ENCODE peak calls at places on chromosomes 2 and 18, in seven cellular contexts. One of them, this sample, is unnamed.

GRCh38 chr18:43978174-43978573 is 700.9 kb upstream of the SYT4 start:
- DNase-seq in Calu3: no peak
- DNase-seq in GM12865: no peak
- DNase-seq in testis: no peak
- DNase-seq in CD4-positive, alpha-beta T cell: no peak
- DNase-seq in heart right ventricle: no peak
- DNase-seq in esophagus squamous epithelium: no peak
- DNase-seq in this sample: no peak

GRCh38 chr2:152093464-152093863 is 5.4 kb downstream of the CACNB4 start:
- DNase-seq in Calu3: no peak
- DNase-seq in GM12865: no peak
- DNase-seq in testis: peak
- DNase-seq in CD4-positive, alpha-beta T cell: no peak
- DNase-seq in heart right ventricle: no peak
- DNase-seq in esophagus squamous epithelium: no peak
- DNase-seq in this sample: no peak

GRCh38 chr2:204129591-204130270 is 193.2 kb downstream of the ICOS start:
- DNase-seq in Calu3: no peak
- DNase-seq in GM12865: no peak
- DNase-seq in testis: no peak
- DNase-seq in CD4-positive, alpha-beta T cell: no peak
- DNase-seq in heart right ventricle: peak
- DNase-seq in esophagus squamous epithelium: no peak
- DNase-seq in this sample: no peak

GRCh38 chr2:222033541-222033940 is 265.3 kb downstream of the PAX3 start:
- DNase-seq in Calu3: no peak
- DNase-seq in GM12865: no peak
- DNase-seq in testis: no peak
- DNase-seq in CD4-positive, alpha-beta T cell: no peak
- DNase-seq in heart right ventricle: no peak
- DNase-seq in esophagus squamous epithelium: no peak
- DNase-seq in this sample: no peak

GRCh38 chr18:13221821-13222220 is 3.3 kb downstream of the LDLRAD4 start:
- DNase-seq in Calu3: no peak
- DNase-seq in GM12865: no peak
- DNase-seq in testis: peak
- DNase-seq in CD4-positive, alpha-beta T cell: no peak
- DNase-seq in heart right ventricle: peak
- DNase-seq in esophagus squamous epithelium: no peak
- DNase-seq in this sample: no peak

GRCh38 chr2:86216577-86217555 is 17.6 kb downstream of the MRPL35 start:
- DNase-seq in Calu3: no peak
- DNase-seq in GM12865: no peak
- DNase-seq in testis: peak
- DNase-seq in CD4-positive, alpha-beta T cell: no peak
- DNase-seq in heart right ventricle: no peak
- DNase-seq in esophagus squamous epithelium: no peak
- DNase-seq in this sample: no peak

GRCh38 chr18:38709122-38709521 is 1143.5 kb upstream of the CELF4 start:
- DNase-seq in Calu3: no peak
- DNase-seq in GM12865: no peak
- DNase-seq in testis: no peak
- DNase-seq in CD4-positive, alpha-beta T cell: no peak
- DNase-seq in heart right ventricle: no peak
- DNase-seq in esophagus squamous epithelium: no peak
- DNase-seq in this sample: no peak

GRCh38 chr2:88036162-88036561 is 19.4 kb downstream of the KRCC1 start:
- DNase-seq in Calu3: no peak
- DNase-seq in GM12865: no peak
- DNase-seq in testis: no peak
- DNase-seq in CD4-positive, alpha-beta T cell: no peak
- DNase-seq in heart right ventricle: no peak
- DNase-seq in esophagus squamous epithelium: no peak
- DNase-seq in this sample: no peak

GRCh38 chr2:64404743-64405142 is 49.2 kb upstream of the LGALSL start:
- DNase-seq in Calu3: peak
- DNase-seq in GM12865: no peak
- DNase-seq in testis: peak
- DNase-seq in CD4-positive, alpha-beta T cell: no peak
- DNase-seq in heart right ventricle: peak
- DNase-seq in esophagus squamous epithelium: no peak
- DNase-seq in this sample: peak

DNA sequence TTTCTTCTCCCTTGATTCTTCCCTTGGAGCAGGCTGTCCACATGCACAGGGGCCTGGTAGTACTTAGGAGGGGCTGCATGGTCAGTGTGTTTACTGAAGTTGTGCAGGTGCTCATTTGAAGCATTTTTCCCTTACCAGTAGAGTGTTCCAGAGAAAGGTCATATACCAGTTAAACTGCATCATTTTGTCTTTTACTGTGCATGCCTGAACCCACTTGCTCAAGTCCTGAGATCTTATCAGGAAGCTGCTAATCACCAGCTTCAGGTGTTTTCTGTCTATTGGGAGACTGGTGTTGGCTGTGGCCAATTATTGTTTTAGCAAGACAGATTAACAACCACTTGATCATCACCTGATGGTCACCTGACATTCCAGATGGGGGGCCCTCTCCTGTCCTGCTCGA is 676.6 kb downstream of the DPP10 start:
- DNase-seq in Calu3: no peak
- DNase-seq in GM12865: no peak
- DNase-seq in testis: no peak
- DNase-seq in CD4-positive, alpha-beta T cell: no peak
- DNase-seq in heart right ventricle: no peak
- DNase-seq in esophagus squamous epithelium: no peak
- DNase-seq in this sample: no peak
- TF ChIP-seq CTCF in Calu3: no peak
- TF ChIP-seq CTCF in GM12865: no peak
- TF ChIP-seq CTCF in testis: no peak
- TF ChIP-seq CTCF in CD4-positive, alpha-beta T cell: no peak
- TF ChIP-seq CTCF in heart right ventricle: no peak
- TF ChIP-seq CTCF in esophagus squamous epithelium: no peak
- TF ChIP-seq CTCF in this sample: no peak

DNA sequence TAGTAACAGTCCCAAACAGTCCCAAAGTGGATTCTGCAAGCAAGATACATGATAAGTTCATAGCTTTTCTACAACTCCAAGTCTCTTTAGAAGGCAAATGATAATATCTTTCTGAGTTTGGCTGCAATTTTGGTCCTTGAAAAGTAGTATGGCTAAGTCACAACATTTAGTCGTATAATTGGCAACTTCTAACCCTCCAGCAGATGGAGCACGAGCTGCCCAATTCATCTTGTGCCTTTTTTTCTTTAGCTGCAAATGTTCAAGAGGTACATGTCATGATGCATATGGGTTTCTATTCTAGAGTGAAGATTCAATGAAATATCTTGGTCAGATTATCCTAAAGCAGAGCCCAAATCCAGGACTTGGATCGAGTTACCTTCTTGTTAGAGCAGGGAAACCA is 127.0 kb upstream of the KLHL14 start:
- DNase-seq in Calu3: no peak
- DNase-seq in GM12865: no peak
- DNase-seq in testis: no peak
- DNase-seq in CD4-positive, alpha-beta T cell: no peak
- DNase-seq in heart right ventricle: no peak
- DNase-seq in esophagus squamous epithelium: no peak
- DNase-seq in this sample: no peak
- TF ChIP-seq CTCF in Calu3: no peak
- TF ChIP-seq CTCF in GM12865: no peak
- TF ChIP-seq CTCF in testis: no peak
- TF ChIP-seq CTCF in CD4-positive, alpha-beta T cell: no peak
- TF ChIP-seq CTCF in heart right ventricle: no peak
- TF ChIP-seq CTCF in esophagus squamous epithelium: no peak
- TF ChIP-seq CTCF in this sample: no peak

GRCh38 chr2:18117592-18117991 is 239.1 kb downstream of the KCNS3 start:
- DNase-seq in Calu3: peak
- DNase-seq in GM12865: peak
- DNase-seq in testis: peak
- DNase-seq in CD4-positive, alpha-beta T cell: no peak
- DNase-seq in heart right ventricle: peak
- DNase-seq in esophagus squamous epithelium: no peak
- DNase-seq in this sample: peak
- TF ChIP-seq CTCF in Calu3: peak
- TF ChIP-seq CTCF in GM12865: peak
- TF ChIP-seq CTCF in testis: peak
- TF ChIP-seq CTCF in CD4-positive, alpha-beta T cell: no peak
- TF ChIP-seq CTCF in heart right ventricle: peak
- TF ChIP-seq CTCF in esophagus squamous epithelium: peak
- TF ChIP-seq CTCF in this sample: peak

DNA sequence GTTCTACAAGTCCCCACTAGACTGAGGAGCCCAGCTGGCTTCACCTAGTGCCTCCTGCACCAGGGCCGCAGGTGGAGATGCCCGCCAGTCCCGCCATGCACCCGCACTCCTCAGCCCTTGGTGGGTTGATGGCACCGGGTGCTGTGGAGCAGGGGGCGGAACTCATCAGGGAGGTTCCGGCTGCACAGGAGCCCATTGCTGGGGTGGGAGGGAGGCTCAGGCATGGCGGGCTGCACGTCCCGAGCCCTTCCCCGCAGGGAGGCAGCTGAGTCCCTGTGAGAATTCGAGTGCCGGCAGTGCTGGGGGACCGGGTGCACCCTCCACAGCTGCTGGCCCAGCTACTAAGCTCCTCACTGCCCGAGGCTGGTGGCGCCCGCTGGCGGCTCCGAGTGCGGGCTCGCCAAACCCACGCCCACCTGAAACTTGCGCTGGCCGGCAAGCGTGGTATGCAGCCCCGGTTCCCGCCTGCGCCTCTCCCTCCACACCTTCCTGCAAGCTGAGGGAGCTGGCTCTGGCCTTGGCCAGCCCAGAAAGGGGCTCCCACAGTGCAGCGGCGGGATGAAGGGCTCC is 252.7 kb upstream of the TCF4 start:
- DNase-seq in Calu3: no peak
- DNase-seq in GM12865: no peak
- DNase-seq in testis: no peak
- DNase-seq in CD4-positive, alpha-beta T cell: no peak
- DNase-seq in heart right ventricle: no peak
- DNase-seq in esophagus squamous epithelium: no peak
- DNase-seq in this sample: no peak
- TF ChIP-seq CTCF in Calu3: no peak
- TF ChIP-seq CTCF in GM12865: no peak
- TF ChIP-seq CTCF in testis: no peak
- TF ChIP-seq CTCF in CD4-positive, alpha-beta T cell: no peak
- TF ChIP-seq CTCF in heart right ventricle: no peak
- TF ChIP-seq CTCF in esophagus squamous epithelium: no peak
- TF ChIP-seq CTCF in this sample: no peak

GRCh38 chr2:102518170-102518569 is 45.1 kb downstream of the SLC9A4 start:
- DNase-seq in Calu3: no peak
- DNase-seq in GM12865: no peak
- DNase-seq in testis: no peak
- DNase-seq in CD4-positive, alpha-beta T cell: no peak
- DNase-seq in heart right ventricle: no peak
- DNase-seq in esophagus squamous epithelium: no peak
- DNase-seq in this sample: no peak

GRCh38 chr2:102522890-102523289 is 49.9 kb downstream of the SLC9A4 start:
- DNase-seq in Calu3: no peak
- DNase-seq in GM12865: no peak
- DNase-seq in testis: no peak
- DNase-seq in CD4-positive, alpha-beta T cell: no peak
- DNase-seq in heart right ventricle: no peak
- DNase-seq in esophagus squamous epithelium: no peak
- DNase-seq in this sample: no peak

GRCh38 chr2:102520801-102521200 is 47.8 kb downstream of the SLC9A4 start:
- DNase-seq in Calu3: no peak
- DNase-seq in GM12865: no peak
- DNase-seq in testis: no peak
- DNase-seq in CD4-positive, alpha-beta T cell: no peak
- DNase-seq in heart right ventricle: no peak
- DNase-seq in esophagus squamous epithelium: no peak
- DNase-seq in this sample: no peak

GRCh38 chr2:102522169-102522568 is 49.1 kb downstream of the SLC9A4 start:
- DNase-seq in Calu3: no peak
- DNase-seq in GM12865: no peak
- DNase-seq in testis: no peak
- DNase-seq in CD4-positive, alpha-beta T cell: no peak
- DNase-seq in heart right ventricle: no peak
- DNase-seq in esophagus squamous epithelium: no peak
- DNase-seq in this sample: no peak

GRCh38 chr2:102520009-102520408 is 47.0 kb downstream of the SLC9A4 start:
- DNase-seq in Calu3: peak
- DNase-seq in GM12865: peak
- DNase-seq in testis: peak
- DNase-seq in CD4-positive, alpha-beta T cell: no peak
- DNase-seq in heart right ventricle: no peak
- DNase-seq in esophagus squamous epithelium: no peak
- DNase-seq in this sample: peak
- TF ChIP-seq CTCF in Calu3: no peak
- TF ChIP-seq CTCF in GM12865: peak
- TF ChIP-seq CTCF in testis: peak
- TF ChIP-seq CTCF in CD4-positive, alpha-beta T cell: peak
- TF ChIP-seq CTCF in heart right ventricle: peak
- TF ChIP-seq CTCF in esophagus squamous epithelium: peak
- TF ChIP-seq CTCF in this sample: peak

GRCh38 chr2:122960727-122961641 is 1064.1 kb upstream of the CNTNAP5 start:
- DNase-seq in Calu3: no peak
- DNase-seq in GM12865: no peak
- DNase-seq in testis: no peak
- DNase-seq in CD4-positive, alpha-beta T cell: no peak
- DNase-seq in heart right ventricle: no peak
- DNase-seq in esophagus squamous epithelium: no peak
- DNase-seq in this sample: no peak
- TF ChIP-seq CTCF in Calu3: no peak
- TF ChIP-seq CTCF in GM12865: no peak
- TF ChIP-seq CTCF in testis: no peak
- TF ChIP-seq CTCF in CD4-positive, alpha-beta T cell: no peak
- TF ChIP-seq CTCF in heart right ventricle: no peak
- TF ChIP-seq CTCF in esophagus squamous epithelium: no peak
- TF ChIP-seq CTCF in this sample: no peak

DNA sequence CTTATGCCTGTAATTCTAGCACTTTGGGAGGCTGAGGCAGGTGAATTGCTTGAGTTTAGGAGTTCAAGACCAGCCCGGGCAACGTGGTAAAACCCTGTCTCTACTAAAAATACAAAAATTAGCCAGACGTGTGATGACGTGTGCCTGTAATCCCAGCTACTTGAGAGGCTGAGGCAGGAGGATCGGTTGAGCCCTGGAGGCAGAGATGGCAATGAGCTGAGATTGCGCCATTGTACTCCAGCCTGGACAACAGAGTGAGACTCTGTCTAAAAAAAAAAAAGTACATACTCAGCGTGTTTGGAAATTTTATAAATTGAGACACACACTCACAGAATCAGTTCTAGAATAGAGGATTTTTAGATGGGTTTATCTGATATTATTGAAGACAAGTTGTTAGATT is 17.1 kb upstream of the GIGYF2 start:
- DNase-seq in Calu3: no peak
- DNase-seq in GM12865: no peak
- DNase-seq in testis: no peak
- DNase-seq in CD4-positive, alpha-beta T cell: no peak
- DNase-seq in heart right ventricle: no peak
- DNase-seq in esophagus squamous epithelium: no peak
- DNase-seq in this sample: no peak
- TF ChIP-seq CTCF in Calu3: no peak
- TF ChIP-seq CTCF in GM12865: no peak
- TF ChIP-seq CTCF in testis: no peak
- TF ChIP-seq CTCF in CD4-positive, alpha-beta T cell: no peak
- TF ChIP-seq CTCF in heart right ventricle: no peak
- TF ChIP-seq CTCF in esophagus squamous epithelium: no peak
- TF ChIP-seq CTCF in this sample: no peak

DNA sequence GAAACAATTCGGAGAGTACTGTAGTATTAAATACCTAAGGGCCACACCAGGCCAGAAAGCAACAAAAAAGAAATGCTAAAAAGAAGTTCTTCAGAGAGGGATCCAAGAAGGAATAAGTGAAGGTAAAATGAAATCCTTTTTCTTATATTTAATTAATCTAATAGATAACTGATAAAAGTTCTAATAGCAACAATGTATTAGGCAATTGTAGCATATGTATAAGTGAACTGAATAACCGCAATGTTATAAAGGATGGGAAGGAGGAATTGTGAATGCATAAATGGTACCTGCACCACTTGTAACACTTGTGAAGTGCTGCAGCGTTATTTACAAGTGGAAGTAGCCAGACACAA is 21.8 kb downstream of the TMSB10 start:
- DNase-seq in Calu3: no peak
- DNase-seq in GM12865: peak
- DNase-seq in testis: no peak
- DNase-seq in CD4-positive, alpha-beta T cell: no peak
- DNase-seq in heart right ventricle: no peak
- DNase-seq in esophagus squamous epithelium: no peak
- DNase-seq in this sample: no peak
- TF ChIP-seq CTCF in Calu3: no peak
- TF ChIP-seq CTCF in GM12865: no peak
- TF ChIP-seq CTCF in testis: no peak
- TF ChIP-seq CTCF in CD4-positive, alpha-beta T cell: peak
- TF ChIP-seq CTCF in heart right ventricle: no peak
- TF ChIP-seq CTCF in esophagus squamous epithelium: no peak
- TF ChIP-seq CTCF in this sample: no peak

This sample was measured in endothelial cell.